ENCODE peak calls at places on chromosomes 3 and 15, in four cellular contexts. G is GM23338, X is psoas muscle, Q is Peyer's patch. Y is an unnamed sample.

GRCh38 chr15:101597360-101597928 is 54.7 kb downstream of the TM2D3 start:
- DNase-seq in G (no peak), X (no peak), Q (no peak), Y (no peak)

GRCh38 chr15:43893956-43894355 is 67.2 kb downstream of the WDR76 start:
- DNase-seq in G (no peak), X (no peak), Q (no peak), Y (no peak)

GRCh38 chr3:45595364-45596154 is 1.0 kb downstream of the LIMD1 start:
- DNase-seq in G (no peak), X (peak; percentile 90), Q (peak; percentile 35), Y (no peak)

GRCh38 chr3:13148561-13149330 is 75.5 kb upstream of the IQSEC1 start:
- DNase-seq in G (no peak), X (no peak), Q (no peak), Y (peak; percentile 58)

GRCh38 chr3:153624310-153625030 is 462.4 kb downstream of the RAP2B start:
- DNase-seq in G (no peak), X (no peak), Q (no peak), Y (no peak)

GRCh38 chr3:51800758-51801140 is 21.7 kb upstream of the IQCF6 start:
- DNase-seq in G (no peak), X (no peak), Q (no peak), Y (no peak)

GRCh38 chr15:98842192-98842972 is 165.2 kb downstream of the PGPEP1L start:
- DNase-seq in G (no peak), X (no peak), Q (no peak), Y (no peak)

GRCh38 chr15:88708256-88709054 is 69.6 kb downstream of the ISG20 start:
- DNase-seq in G (no peak), X (no peak), Q (no peak), Y (no peak)

GRCh38 chr3:31100519-31100918 is 206.1 kb upstream of the GADL1 start:
- DNase-seq in G (no peak), X (no peak), Q (no peak), Y (no peak)

GRCh38 chr3:108202080-108202479 is 20.1 kb downstream of the IFT57 start:
- DNase-seq in G (no peak), X (no peak), Q (no peak), Y (no peak)

GRCh38 chr15:78880828-78881227 is 8.1 kb downstream of the MORF4L1 start:
- DNase-seq in G (no peak), X (no peak), Q (no peak), Y (no peak)

GRCh38 chr3:56970401-56971002 is 90.0 kb upstream of the SPATA12 start:
- DNase-seq in G (no peak), X (no peak), Q (no peak), Y (no peak)

GRCh38 chr15:44662478-44663409 is 718 bp downstream of the SPG11 start:
- DNase-seq in G (peak; percentile 63), X (peak; percentile 85), Q (peak; percentile 88), Y (peak; percentile 81)

GRCh38 chr15:58065011-58065444 is 483 bp downstream of the ALDH1A2 start:
- DNase-seq in G (peak; percentile 59), X (peak; percentile 56), Q (no peak), Y (no peak)

GRCh38 chr3:94862703-94863102 is 799.8 kb downstream of the NSUN3 start:
- DNase-seq in G (peak; percentile 63), X (no peak), Q (no peak), Y (peak; percentile 56)

GRCh38 chr15:100211855-100212850 is 129.6 kb downstream of the ADAMTS17 start:
- DNase-seq in G (peak; percentile 30), X (no peak), Q (no peak), Y (no peak)

DNA sequence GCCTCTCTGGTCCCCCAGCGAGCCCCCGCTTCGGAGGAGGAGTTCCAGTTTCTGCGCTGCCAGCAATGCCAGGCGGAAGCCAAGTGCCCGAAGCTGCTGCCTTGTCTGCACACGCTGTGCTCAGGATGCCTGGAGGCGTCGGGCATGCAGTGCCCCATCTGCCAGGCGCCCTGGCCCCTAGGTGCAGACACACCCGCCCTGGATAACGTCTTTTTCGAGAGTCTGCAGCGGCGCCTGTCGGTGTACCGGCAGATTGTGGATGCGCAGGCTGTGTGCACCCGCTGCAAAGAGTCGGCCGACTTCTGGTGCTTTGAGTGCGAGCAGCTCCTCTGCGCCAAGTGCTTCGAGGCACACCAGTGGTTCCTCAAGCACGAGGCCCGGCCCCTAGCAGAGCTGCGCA is 3.5 kb downstream of the PML start:
- DNase-seq in G (no peak), X (no peak), Q (peak; percentile 13), Y (no peak)
- H3K4me3 ChIP-seq in G (no peak overlapping the region), X (peak overlapping the region; percentile 92), Q (peak overlapping the region; percentile 76), Y (peak overlapping the region; percentile 93)

GRCh38 chr15:39251413-39252197 is 329.3 kb upstream of the THBS1 start:
- DNase-seq in G (no peak), X (no peak), Q (no peak), Y (no peak)
- H3K27ac ChIP-seq in G (no peak overlapping the region), X (no peak overlapping the region), Q (no peak overlapping the region), Y (no peak overlapping the region)

DNA sequence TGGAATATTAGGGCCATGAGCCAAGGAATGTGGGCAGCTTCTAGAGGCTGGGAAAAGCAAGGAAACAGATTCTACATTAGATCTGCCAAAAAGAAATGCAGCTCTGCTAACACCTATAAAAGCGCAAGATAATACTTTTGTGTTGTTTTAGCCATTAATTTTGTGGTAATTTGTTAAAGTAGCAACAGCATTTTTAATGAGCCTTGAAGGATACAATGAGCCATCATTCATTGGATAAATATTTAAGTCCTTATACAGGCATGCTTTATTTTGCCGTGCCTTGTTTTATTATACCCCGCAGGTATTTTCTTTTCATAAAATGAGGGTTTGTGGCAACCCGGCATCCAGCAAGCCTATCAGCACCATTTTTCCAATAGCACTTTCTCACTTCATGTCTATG is 15.0 kb downstream of the ARL14 start:
- DNase-seq in G (no peak), X (no peak), Q (no peak), Y (no peak)
- TF ChIP-seq CTCF in G (no peak), X (no peak), Q (no peak), Y (no peak)

GRCh38 chr15:63596666-63597032 is 538 bp upstream of the FBXL22 start:
- DNase-seq in G (no peak), X (no peak), Q (no peak), Y (no peak)
- H3K4me3 ChIP-seq in G (no peak overlapping the region), X (peak overlapping the region; percentile 90), Q (no peak overlapping the region), Y (peak overlapping the region; percentile 85)

GRCh38 chr3:48278884-48279559 is 38.1 kb downstream of the ZNF589 start:
- DNase-seq in G (peak; percentile 39), X (no peak), Q (no peak), Y (no peak)
- H3K27ac ChIP-seq in G (peak overlapping the region; percentile 72), X (no peak overlapping the region), Q (no peak overlapping the region), Y (no peak overlapping the region)